ENCODE peak calls at places on chromosome 17, in five cellular contexts. C is NB4, M is HAP-1, I is EL, H is neural progenitor cell. O is an unnamed sample.

GRCh38 chr17:75643033-75644017 is 10.1 kb downstream of the SMIM5 start:
- DNase-seq in M (peak; percentile 84), I (no peak), H (no peak), C (no peak), O (peak; percentile 88)

GRCh38 chr17:82281076-82281475 is 7.6 kb upstream of the CSNK1D start:
- DNase-seq in H (no peak), I (no peak), M (no peak), C (no peak), O (no peak)

GRCh38 chr17:45143767-45144198 is 4.5 kb upstream of the HEXIM1 start:
- DNase-seq in I (peak; percentile 87), H (peak; percentile 55), M (no peak), C (peak; percentile 91), O (peak; percentile 61)

GRCh38 chr17:17971431-17972125 is 622 bp downstream of the TOM1L2 start:
- DNase-seq in M (no peak), H (peak; percentile 36), C (no peak), I (peak; percentile 23), O (peak; percentile 32)

GRCh38 chr17:81941484-81942166 is 4.5 kb upstream of the PYCR1 start:
- DNase-seq in I (no peak), M (no peak), H (peak; percentile 62), C (no peak), O (no peak)

GRCh38 chr17:81553616-81554181 is 1.5 kb upstream of the FAAP100 start:
- DNase-seq in M (no peak), H (no peak), I (peak; percentile 98), C (peak; percentile 67), O (peak; percentile 33)

GRCh38 chr17:47630614-47631013 is 19.1 kb upstream of the KPNB1 start:
- DNase-seq in H (no peak), M (no peak), C (no peak), I (no peak), O (no peak)

GRCh38 chr17:20938244-20938643 is 104.6 kb downstream of the USP22 start:
- DNase-seq in M (no peak), C (no peak), H (no peak), I (no peak), O (no peak)

GRCh38 chr17:27631409-27631755 is 394 bp downstream of the LGALS9 start:
- DNase-seq in H (no peak), I (no peak), M (no peak), C (peak; percentile 20), O (no peak)

GRCh38 chr17:43966276-43966675 is 12.5 kb upstream of the PYY start:
- DNase-seq in I (peak; percentile 49), M (no peak), C (no peak), H (no peak), O (no peak)

GRCh38 chr17:72916991-72917390 is 175.5 kb downstream of the SLC39A11 start:
- DNase-seq in H (no peak), I (peak; percentile 6), C (no peak), M (no peak), O (no peak)

GRCh38 chr17:73633736-73634135 is 10.5 kb downstream of the SDK2 start:
- DNase-seq in M (no peak), I (no peak), C (no peak), H (no peak), O (no peak)

GRCh38 chr17:48219605-48220004 is 112.0 kb downstream of the SNX11 start:
- DNase-seq in I (no peak), C (no peak), H (peak; percentile 29), M (no peak), O (peak; percentile 60)

GRCh38 chr17:58560511-58560910 is 46.1 kb upstream of the MTMR4 start:
- DNase-seq in H (no peak), C (no peak), M (no peak), I (no peak), O (no peak)

GRCh38 chr17:30344283-30345088 is 10.6 kb upstream of the TMIGD1 start:
- DNase-seq in C (peak; percentile 96), I (no peak), H (no peak), M (peak; percentile 34), O (no peak)

GRCh38 chr17:64638552-64639198 is 23.4 kb downstream of the SMURF2 start:
- DNase-seq in I (peak; percentile 41), H (no peak), C (peak; percentile 37), M (no peak), O (no peak)

GRCh38 chr17:82871056-82871775 is 31.4 kb upstream of the ZNF750 start:
- DNase-seq in M (no peak), I (no peak), H (no peak), C (no peak), O (no peak)

GRCh38 chr17:50127661-50128361 is 2.1 kb downstream of the SAMD14 start:
- DNase-seq in C (peak; percentile 74), I (peak; percentile 49), M (no peak), H (no peak), O (peak; percentile 23)

GRCh38 chr17:70109497-70109896 is 34.5 kb downstream of the KCNJ16 start:
- DNase-seq in I (no peak), C (no peak), M (no peak), H (no peak), O (no peak)

GRCh38 chr17:70621593-70621992 is 452.3 kb downstream of the KCNJ2 start:
- DNase-seq in H (peak; percentile 2), M (no peak), C (no peak), I (peak; percentile 5), O (no peak)

GRCh38 chr17:50871898-50872297 is 5.7 kb upstream of the TOB1 start:
- DNase-seq in C (no peak), H (no peak), I (no peak), M (no peak), O (no peak)

GRCh38 chr17:2337811-2338657 is 733 bp downstream of the SGSM2 start:
- DNase-seq in M (peak; percentile 80), C (peak; percentile 68), H (peak; percentile 73), I (peak; percentile 70), O (peak; percentile 47)

GRCh38 chr17:77391668-77392375 is 251.1 kb downstream of the SEC14L1 start:
- DNase-seq in M (peak; percentile 48), H (peak; percentile 78), I (peak; percentile 98), C (no peak), O (peak; percentile 82)

GRCh38 chr17:17096438-17097178 is 54.4 kb downstream of the MPRIP start:
- DNase-seq in I (peak; percentile 22), C (no peak), H (no peak), M (no peak), O (no peak)

GRCh38 chr17:27532269-27533067 is 76.2 kb downstream of the KSR1 start:
- DNase-seq in M (no peak), I (no peak), C (peak; percentile 99), H (no peak), O (peak; percentile 56)

O was measured in ELF-1.